ENCODE peak calls at places on chromosomes 16 and 17, in six cellular contexts. I is fibroblast of the aortic adventitia, S is progenitor cell of endocrine pancreas, V is Peyer's patch, H is omental fat pad, T is body of pancreas. A is an unnamed sample.

GRCh38 chr17:3916013-3916696 is at the start of gene P2RX1:
- DNase-seq in T (no peak), V (no peak), S (no peak), I (peak), H (no peak), A (no peak)

GRCh38 chr16:23504453-23505179 is 5.7 kb downstream of the GGA2 start:
- DNase-seq in I (peak), S (no peak), H (peak), T (peak), V (no peak), A (no peak)

GRCh38 chr17:45227631-45228120 is 6.0 kb downstream of the FMNL1 start:
- DNase-seq in V (no peak), S (no peak), H (no peak), T (no peak), I (no peak), A (no peak)

GRCh38 chr16:65095090-65095728 is 26.7 kb downstream of the CDH11 start:
- DNase-seq in V (no peak), S (no peak), H (no peak), T (no peak), I (no peak), A (no peak)

GRCh38 chr17:68910256-68910705 is 44.9 kb downstream of the ABCA8 start:
- DNase-seq in I (peak), H (no peak), T (peak), S (no peak), V (no peak), A (peak)

GRCh38 chr16:79047337-79047736 is 553.2 kb downstream of the MAF start:
- DNase-seq in T (no peak), S (no peak), V (no peak), I (no peak), H (no peak), A (no peak)

GRCh38 chr16:26987631-26988030 is 79.1 kb upstream of the C16orf82 start:
- DNase-seq in S (no peak), H (no peak), V (no peak), T (no peak), I (peak), A (no peak)

GRCh38 chr17:57284583-57284982 is 28.3 kb downstream of the MSI2 start:
- DNase-seq in T (no peak), V (no peak), S (no peak), H (no peak), I (no peak), A (no peak)

GRCh38 chr17:68424861-68425260 is 32.4 kb downstream of the WIPI1 start:
- DNase-seq in S (no peak), H (no peak), I (no peak), V (no peak), T (peak), A (no peak)

GRCh38 chr17:75750661-75751423 is 14.2 kb downstream of the GALK1 start:
- DNase-seq in T (no peak), S (no peak), I (no peak), H (no peak), V (no peak), A (no peak)

GRCh38 chr17:55674107-55674506 is 48.6 kb downstream of the TMEM100 start:
- DNase-seq in S (no peak), V (no peak), H (no peak), I (peak), T (no peak), A (no peak)

GRCh38 chr16:1984347-1985225 is 593 bp downstream of the GFER start:
- DNase-seq in T (peak), S (no peak), H (no peak), I (no peak), V (peak), A (no peak)

GRCh38 chr16:4190086-4190485 is 51.8 kb downstream of the SRL start:
- DNase-seq in S (no peak), V (no peak), T (no peak), I (no peak), H (no peak), A (no peak)

GRCh38 chr17:38702900-38703741 is 2.0 kb upstream of the MLLT6 start:
- DNase-seq in T (peak), V (peak), H (no peak), I (no peak), S (no peak), A (no peak)

GRCh38 chr16:88449267-88449561 is 3.9 kb upstream of the ZFPM1 start:
- DNase-seq in I (no peak), S (no peak), T (no peak), V (no peak), H (no peak), A (no peak)

GRCh38 chr17:22569459-22570143 is 877.3 kb downstream of the KCNJ18 start:
- DNase-seq in T (no peak), V (no peak), I (no peak), H (no peak), S (no peak), A (no peak)

GRCh38 chr16:78768723-78769122 is 669.3 kb downstream of the WWOX start:
- DNase-seq in T (no peak), V (no peak), S (no peak), H (no peak), I (no peak), A (no peak)

GRCh38 chr17:41026668-41027471 is at the start of gene KRTAP1-5:
- DNase-seq in V (no peak), I (peak), S (no peak), H (no peak), T (peak), A (no peak)

GRCh38 chr17:42531455-42532354 is 4.3 kb upstream of the NAGLU start:
- DNase-seq in S (peak), T (peak), I (peak), H (no peak), V (peak), A (peak)

GRCh38 chr16:87380875-87381274 is 2.7 kb downstream of the FBXO31 start:
- DNase-seq in T (no peak), V (no peak), H (no peak), I (peak), S (no peak), A (no peak)

GRCh38 chr17:76447931-76448652 is 4.9 kb downstream of the UBE2O start:
- DNase-seq in H (no peak), I (peak), S (no peak), T (no peak), V (no peak), A (no peak)

GRCh38 chr16:4537376-4538066 is 1.1 kb downstream of the CDIP1 start:
- DNase-seq in I (no peak), V (no peak), H (no peak), T (peak), S (peak), A (no peak)

GRCh38 chr16:85207357-85207921 is 95.2 kb upstream of the CIBAR2 start:
- DNase-seq in I (no peak), T (no peak), S (no peak), V (peak), H (no peak), A (no peak)

GRCh38 chr16:2331932-2332267 is 8.6 kb downstream of the ABCA3 start:
- DNase-seq in S (no peak), H (no peak), T (no peak), V (no peak), I (no peak), A (no peak)

GRCh38 chr17:7885357-7886226 is 3.0 kb upstream of the CHD3 start:
- DNase-seq in H (no peak), S (peak), T (peak), V (peak), I (peak), A (no peak)

GRCh38 chr16:67399218-67399733 is 6.0 kb upstream of the TPPP3 start:
- DNase-seq in I (no peak), V (peak), H (no peak), S (peak), T (peak), A (no peak)

GRCh38 chr17:338442-339192 is 14.0 kb downstream of the RPH3AL start:
- DNase-seq in I (no peak), T (peak), H (no peak), V (no peak), S (no peak), A (peak)

GRCh38 chr17:55722742-55723487 is at the start of gene TMEM100:
- DNase-seq in H (no peak), V (no peak), T (no peak), S (no peak), I (peak), A (no peak)

GRCh38 chr16:81632392-81633146 is 146.5 kb upstream of the PLCG2 start:
- DNase-seq in I (no peak), S (no peak), T (no peak), H (no peak), V (no peak), A (no peak)

GRCh38 chr16:82031116-82032084 is 3.7 kb upstream of the HSD17B2 start:
- DNase-seq in V (no peak), T (no peak), H (no peak), I (peak), S (no peak), A (no peak)

GRCh38 chr16:60776311-60776710 is 1259.9 kb downstream of the CDH8 start:
- DNase-seq in V (no peak), H (no peak), T (no peak), S (no peak), I (no peak), A (no peak)

GRCh38 chr16:87219287-87219909 is 97.8 kb downstream of the C16orf95 start:
- DNase-seq in T (no peak), H (no peak), S (no peak), I (no peak), V (no peak), A (no peak)

GRCh38 chr16:75064403-75065148 is 52.0 kb downstream of the LDHD start:
- DNase-seq in I (no peak), V (peak), H (no peak), T (no peak), S (no peak), A (no peak)

GRCh38 chr17:35708951-35709350 is 22.5 kb upstream of the RASL10B start:
- DNase-seq in T (peak), I (no peak), V (no peak), S (no peak), H (no peak), A (no peak)

GRCh38 chr17:55567240-55568216 is 56.3 kb upstream of the SMIM36 start:
- DNase-seq in I (peak), V (no peak), S (no peak), T (peak), H (no peak), A (no peak)

GRCh38 chr16:57977418-57978069 is 6.6 kb upstream of the CNGB1 start:
- DNase-seq in H (no peak), I (no peak), S (no peak), T (no peak), V (no peak), A (no peak)

DNA sequence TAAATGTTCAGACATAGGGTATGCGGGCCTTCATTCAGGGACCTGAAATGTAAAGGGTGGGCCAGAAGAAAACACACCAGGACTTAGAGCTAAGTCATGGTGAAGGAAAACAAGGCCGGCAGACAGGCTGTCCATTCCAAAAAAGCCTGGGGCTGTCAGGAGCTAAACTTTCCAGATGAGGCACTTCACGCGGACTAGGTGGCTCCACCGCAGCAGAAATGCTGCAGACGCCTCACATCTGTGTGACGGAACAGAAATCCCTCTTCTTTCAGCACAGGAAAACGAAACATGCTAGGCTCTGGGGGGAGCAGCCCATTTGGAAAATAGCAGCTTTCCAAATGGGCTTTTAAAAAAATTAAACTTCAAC is 88.7 kb downstream of the HS3ST3A1 start:
- DNase-seq in S (no peak), T (no peak), H (no peak), V (no peak), I (peak), A (no peak)
- TF ChIP-seq CTCF in S (no peak), T (no peak), H (no peak), V (no peak), I (no peak), A (no peak)

GRCh38 chr17:50613007-50613406 is 21.7 kb upstream of the ABCC3 start:
- DNase-seq in T (no peak), I (no peak), S (no peak), H (no peak), V (no peak), A (no peak)

GRCh38 chr17:50611639-50612038 is 23.0 kb upstream of the ABCC3 start:
- DNase-seq in V (no peak), H (no peak), S (no peak), I (no peak), T (no peak), A (no peak)

GRCh38 chr17:50614471-50615051 is 20.1 kb upstream of the ABCC3 start:
- DNase-seq in S (no peak), H (no peak), T (no peak), V (no peak), I (no peak), A (no peak)

GRCh38 chr17:50612281-50612680 is 22.4 kb upstream of the ABCC3 start:
- DNase-seq in V (no peak), H (no peak), T (no peak), S (no peak), I (no peak), A (no peak)

DNA sequence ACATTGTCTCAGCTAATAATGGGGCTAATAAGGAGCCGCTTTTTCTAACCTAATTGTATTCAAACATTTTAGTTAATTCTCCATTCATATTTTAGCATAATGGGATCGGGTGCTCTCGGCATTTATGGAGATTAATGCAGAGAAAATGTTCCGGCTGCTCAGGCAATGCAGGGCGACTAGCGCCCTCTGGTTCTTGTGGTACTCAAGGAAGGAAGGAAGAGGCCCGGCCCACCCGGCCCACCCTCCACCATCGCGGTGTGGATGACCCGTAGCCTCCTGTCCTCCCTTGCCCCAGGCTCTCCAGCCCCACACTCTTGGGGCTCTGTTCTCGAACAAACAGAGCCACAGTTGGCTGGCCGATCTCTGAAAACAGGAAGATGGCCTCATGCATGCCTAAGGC is 21.1 kb upstream of the ABCC3 start:
- DNase-seq in V (no peak), S (no peak), T (no peak), H (no peak), I (peak), A (no peak)
- TF ChIP-seq CTCF in V (no peak), S (no peak), T (no peak), H (no peak), I (no peak), A (peak)

DNA sequence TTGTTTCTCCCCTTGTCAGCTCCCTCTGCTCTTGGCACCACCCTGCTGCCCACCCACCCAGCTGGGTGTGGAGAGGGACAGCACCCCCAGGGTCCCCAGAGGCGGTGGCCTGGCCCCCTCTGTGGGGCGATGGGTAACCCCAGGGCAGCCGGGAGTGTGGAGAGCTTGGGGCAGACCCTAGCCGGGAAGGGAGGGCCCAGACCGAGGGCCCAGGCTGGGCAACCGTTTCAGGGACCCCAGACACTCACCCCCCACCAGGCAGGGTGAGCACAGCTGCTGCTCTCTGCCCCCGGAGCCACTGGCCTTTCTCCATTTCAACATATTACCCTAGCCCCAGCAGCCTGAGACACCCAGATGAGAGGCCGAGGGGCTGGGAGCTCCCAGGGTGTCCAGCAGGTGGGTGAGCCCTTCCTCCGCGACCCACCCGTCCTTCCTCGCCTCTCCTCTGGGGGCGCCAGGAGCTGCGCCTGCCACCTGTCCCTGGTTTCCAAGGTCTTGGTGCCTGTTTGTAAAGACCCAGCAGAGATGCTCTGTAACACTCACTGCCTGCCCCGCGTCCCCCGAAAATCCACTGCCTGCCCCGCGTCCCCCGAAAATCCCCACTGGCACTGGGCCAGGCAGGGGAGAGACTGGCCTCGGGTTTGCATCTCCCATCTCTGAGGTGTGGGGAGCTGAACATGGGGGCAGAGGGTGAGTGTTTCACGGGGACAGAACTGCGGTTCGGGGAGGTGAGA is 45.4 kb downstream of the BAHCC1 start:
- DNase-seq in S (peak), I (no peak), V (no peak), H (no peak), T (no peak), A (no peak)
- TF ChIP-seq CTCF in S (peak), I (peak), V (peak), H (no peak), T (no peak), A (no peak)

DNA sequence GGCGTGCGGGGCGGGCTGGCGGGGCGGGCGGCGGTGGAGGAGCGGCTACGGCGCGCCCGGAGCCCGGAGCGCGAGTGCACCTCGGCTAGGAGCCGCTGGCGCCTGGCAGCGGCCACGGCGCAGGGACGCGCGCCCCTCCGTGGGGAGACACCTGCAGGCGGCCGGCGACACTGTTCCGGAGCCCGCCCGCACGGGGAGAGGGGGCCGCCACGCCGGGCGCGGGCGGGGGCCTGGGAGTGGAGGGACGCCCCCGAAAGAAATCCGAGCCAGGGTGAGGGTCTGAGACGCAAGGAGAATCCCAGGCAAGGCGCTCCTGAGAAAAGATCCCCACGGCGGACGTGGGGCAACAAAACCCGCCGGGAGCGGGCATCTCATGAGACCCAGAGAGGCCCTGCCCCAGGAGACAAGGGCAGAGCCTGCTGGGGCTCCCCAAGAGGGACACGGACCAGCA is at the start of gene GSG1L:
- DNase-seq in T (no peak), S (no peak), V (no peak), I (no peak), H (no peak), A (no peak)
- TF ChIP-seq CTCF in T (no peak), S (peak), V (no peak), I (no peak), H (no peak), A (no peak)

GRCh38 chr17:48373882-48374281 is 56.1 kb downstream of the SKAP1 start:
- DNase-seq in V (no peak), S (no peak), T (no peak), H (no peak), I (no peak), A (no peak)

GRCh38 chr17:48373130-48373844 is 56.7 kb downstream of the SKAP1 start:
- DNase-seq in H (no peak), V (no peak), S (no peak), I (no peak), T (no peak), A (no peak)

GRCh38 chr17:48376926-48377325 is 53.1 kb downstream of the SKAP1 start:
- DNase-seq in H (no peak), S (no peak), V (no peak), I (no peak), T (no peak), A (no peak)

GRCh38 chr17:48375356-48375755 is 54.7 kb downstream of the SKAP1 start:
- DNase-seq in S (no peak), I (peak), H (no peak), T (no peak), V (no peak), A (no peak)

DNA sequence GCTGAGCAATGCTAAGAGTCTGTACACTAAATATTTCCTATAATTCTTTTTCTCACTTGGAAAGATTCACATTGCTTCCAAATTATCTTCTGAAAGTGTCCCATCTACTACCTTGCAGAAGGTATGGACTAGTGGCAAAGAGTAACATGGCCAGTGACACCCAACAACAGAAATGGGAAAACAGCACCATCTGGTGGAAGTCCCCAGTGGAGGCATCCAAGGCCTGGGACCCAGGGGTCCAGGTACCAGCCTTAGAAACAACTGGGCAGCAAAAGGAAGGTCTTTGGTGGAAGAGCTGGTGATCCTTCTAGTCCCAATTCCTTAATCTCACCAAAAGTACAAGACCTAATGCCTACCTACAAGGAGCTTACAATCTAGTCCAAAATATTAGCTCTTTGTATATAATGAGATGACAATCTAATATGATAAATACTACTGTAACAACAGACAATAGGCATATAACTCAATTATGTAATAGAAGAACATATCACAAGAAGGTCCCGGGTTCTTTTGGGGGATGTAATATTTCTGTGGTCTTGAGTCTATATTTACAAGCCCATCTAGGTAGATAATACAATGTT is 55.3 kb downstream of the SKAP1 start:
- DNase-seq in H (no peak), I (no peak), S (no peak), T (peak), V (no peak), A (no peak)
- TF ChIP-seq CTCF in H (no peak), I (peak), S (peak), T (peak), V (peak), A (no peak)

A was measured in dorsolateral prefrontal cortex.